ENCODE peak calls at places on chromosome 10, in six cellular contexts. U is stimulated activated CD8-positive, alpha-beta memory T cell treated with anti-CD3 and anti-CD28 coated beads, Interleukin-2, amount 100 ng/mL, for 1 hour; P is choroid plexus epithelial cell; F is heart left ventricle; E is mesendoderm; J is NCI-H446. X is an unnamed sample.

GRCh38 chr10:110737886-110738634 is 93.9 kb downstream of the RBM20 start:
- DNase-seq in F (no peak), J (no peak), P (peak), U (no peak), E (no peak), X (no peak)

GRCh38 chr10:72010234-72010992 is 46.2 kb downstream of the CHST3 start:
- DNase-seq in F (no peak), U (no peak), J (no peak), E (no peak), P (peak), X (no peak)

GRCh38 chr10:19012111-19012510 is 36.5 kb upstream of the MALRD1 start:
- DNase-seq in F (no peak), P (no peak), E (no peak), U (no peak), J (no peak), X (no peak)

GRCh38 chr10:131620314-131620713 is 280.5 kb upstream of the PPP2R2D start:
- DNase-seq in U (no peak), J (no peak), P (no peak), E (no peak), F (no peak), X (no peak)

GRCh38 chr10:12376211-12376610 is 26.9 kb downstream of the CAMK1D start:
- DNase-seq in P (no peak), J (no peak), U (no peak), F (no peak), E (no peak), X (no peak)

GRCh38 chr10:6701289-6701688 is 121.2 kb upstream of the PRKCQ start:
- DNase-seq in E (peak), U (no peak), P (peak), F (no peak), J (no peak), X (no peak)

GRCh38 chr10:130177250-130177649 is 41.1 kb downstream of the GLRX3 start:
- DNase-seq in U (no peak), J (no peak), F (peak), E (no peak), P (no peak), X (no peak)

GRCh38 chr10:14584643-14585042 is 190.1 kb downstream of the FAM107B start:
- DNase-seq in J (no peak), F (no peak), P (no peak), E (no peak), U (no peak), X (no peak)

GRCh38 chr10:35040761-35041501 is 49.2 kb downstream of the CUL2 start:
- DNase-seq in E (peak), P (peak), J (no peak), U (no peak), F (no peak), X (no peak)

GRCh38 chr10:37582237-37582636 is 275.2 kb downstream of the ZNF248 start:
- DNase-seq in J (no peak), P (no peak), U (no peak), E (no peak), F (no peak), X (no peak)

GRCh38 chr10:101441539-101442455 is 87.8 kb downstream of the BTRC start:
- DNase-seq in J (no peak), E (peak), U (no peak), F (no peak), P (peak), X (no peak)

GRCh38 chr10:115056186-115056585 is 37.0 kb upstream of the ATRNL1 start:
- DNase-seq in P (no peak), F (no peak), U (no peak), E (peak), J (no peak), X (no peak)

GRCh38 chr10:119028900-119029612 is 458 bp upstream of the NANOS1 start:
- DNase-seq in E (peak), P (peak), F (peak), J (peak), U (peak), X (peak)

GRCh38 chr10:84059526-84059925 is 79.8 kb upstream of the GHITM start:
- DNase-seq in E (peak), J (no peak), U (no peak), P (no peak), F (no peak), X (no peak)

GRCh38 chr10:118272090-118272775 is 69.9 kb downstream of the FAM204A start:
- DNase-seq in U (no peak), J (no peak), E (no peak), P (peak), F (no peak), X (no peak)

GRCh38 chr10:72044417-72045041 is 43.8 kb downstream of the SPOCK2 start:
- DNase-seq in U (no peak), F (peak), J (no peak), E (no peak), P (no peak), X (no peak)

GRCh38 chr10:78327778-78328591 is 294.3 kb downstream of the RPS24 start:
- DNase-seq in J (no peak), E (no peak), P (no peak), U (no peak), F (no peak), X (no peak)

GRCh38 chr10:71621783-71622526 is 97.6 kb downstream of the C10orf105 start:
- DNase-seq in E (peak), P (peak), F (peak), U (no peak), J (no peak), X (no peak)

GRCh38 chr10:99285846-99286245 is 43.3 kb upstream of the CNNM1 start:
- DNase-seq in F (no peak), J (no peak), P (no peak), E (no peak), U (no peak), X (no peak)

GRCh38 chr10:19974554-19974953 is 158.3 kb downstream of the PLXDC2 start:
- DNase-seq in J (no peak), U (no peak), F (no peak), P (no peak), E (no peak), X (no peak)

GRCh38 chr10:14617850-14618249 is 156.8 kb downstream of the FAM107B start:
- DNase-seq in P (peak), F (no peak), U (no peak), E (no peak), J (no peak), X (no peak)

GRCh38 chr10:132697568-132698200 is 88.3 kb downstream of the NKX6-2 start:
- DNase-seq in F (no peak), P (no peak), J (no peak), U (no peak), E (no peak), X (peak)

GRCh38 chr10:130743751-130744191 is 567.8 kb downstream of the TCERG1L start:
- DNase-seq in E (no peak), F (no peak), U (no peak), P (no peak), J (no peak), X (peak)

GRCh38 chr10:73439605-73440298 is 6.4 kb upstream of the MSS51 start:
- DNase-seq in U (no peak), F (no peak), P (peak), J (no peak), E (no peak), X (no peak)

GRCh38 chr10:514137-514671 is 175.3 kb downstream of the DIP2C start:
- DNase-seq in P (no peak), F (peak), J (no peak), U (no peak), E (no peak), X (no peak)

GRCh38 chr10:84549368-84549767 is 221.0 kb downstream of the CCSER2 start:
- DNase-seq in J (no peak), F (no peak), P (no peak), U (no peak), E (no peak), X (no peak)

GRCh38 chr10:103192451-103193106 is 493 bp downstream of the NT5C2 start:
- DNase-seq in U (peak), P (peak), J (peak), E (peak), F (peak), X (peak)

GRCh38 chr10:131781791-131782190 is 119.0 kb upstream of the PPP2R2D start:
- DNase-seq in J (no peak), P (no peak), E (no peak), U (no peak), F (no peak), X (peak)

GRCh38 chr10:18164771-18165361 is 24.6 kb downstream of the CACNB2 start:
- DNase-seq in P (peak), E (no peak), F (no peak), J (no peak), U (no peak), X (no peak)

GRCh38 chr10:6025683-6026225 is 36.4 kb downstream of the IL2RA start:
- DNase-seq in J (no peak), P (no peak), U (no peak), E (no peak), F (no peak), X (no peak)

GRCh38 chr10:28805390-28805789 is 128.1 kb downstream of the BAMBI start:
- DNase-seq in P (no peak), U (no peak), E (no peak), J (no peak), F (no peak), X (no peak)

GRCh38 chr10:107733328-107733727 is 568.8 kb upstream of the SORCS1 start:
- DNase-seq in U (no peak), F (no peak), P (no peak), J (no peak), E (no peak), X (no peak)

GRCh38 chr10:35641430-35642015 is 573 bp downstream of the FZD8 start:
- DNase-seq in U (no peak), J (no peak), F (peak), E (no peak), P (peak), X (no peak)

GRCh38 chr10:22341190-22341935 is 3.9 kb upstream of the SPAG6 start:
- DNase-seq in P (peak), J (no peak), E (peak), F (peak), U (no peak), X (no peak)

GRCh38 chr10:92691591-92692084 is 1.9 kb downstream of the HHEX start:
- DNase-seq in J (no peak), P (no peak), F (peak), U (no peak), E (peak), X (no peak)

GRCh38 chr10:53122265-53122664 is 349.7 kb upstream of the MBL2 start:
- DNase-seq in P (no peak), F (no peak), U (no peak), E (no peak), J (no peak), X (no peak)

GRCh38 chr10:78727728-78728127 is 341.0 kb upstream of the ZMIZ1 start:
- DNase-seq in U (no peak), E (no peak), F (peak), J (no peak), P (no peak), X (no peak)

GRCh38 chr10:97334370-97335175 is at the start of gene FRAT2:
- DNase-seq in P (peak), J (peak), F (peak), E (peak), U (peak), X (peak)

GRCh38 chr10:80155696-80156215 is 23.2 kb downstream of the PLAC9 start:
- DNase-seq in F (no peak), J (no peak), P (no peak), E (no peak), U (no peak), X (no peak)

X was measured in suprapubic skin.